ENCODE peak calls at places on chromosomes 13 and 19, in seven cellular contexts. A, Q, M, H, F, P and I are unnamed samples. For H3K4me1, the result is how much of the 10 kb centered on the place peaks cover.

GRCh38 chr19:12667903-12668302 is 1.3 kb downstream of the WDR83 start:
- DNase-seq in M (no peak), F (no peak), Q (no peak), P (no peak), H (no peak), A (no peak), I (no peak)

GRCh38 chr13:47858042-47858677 is 142.9 kb downstream of the SUCLA2 start:
- DNase-seq in A (no peak), F (no peak), M (no peak), Q (no peak), P (no peak), H (no peak), I (no peak)

GRCh38 chr13:73215807-73216206 is 157.0 kb downstream of the KLF5 start:
- DNase-seq in M (no peak), F (no peak), P (peak), Q (no peak), A (no peak), H (peak), I (no peak)

GRCh38 chr13:57557979-57558529 is 73.5 kb upstream of the PCDH17 start:
- DNase-seq in M (no peak), Q (peak), F (no peak), H (peak), A (no peak), P (no peak), I (no peak)

GRCh38 chr13:97914537-97914936 is 38.9 kb upstream of the IPO5 start:
- DNase-seq in Q (no peak), A (no peak), H (peak), P (no peak), F (no peak), M (no peak), I (no peak)

GRCh38 chr13:42239644-42240043 is 32.3 kb upstream of the AKAP11 start:
- DNase-seq in Q (no peak), P (no peak), H (peak), A (no peak), F (no peak), M (no peak), I (no peak)

GRCh38 chr13:113836917-113837553 is 26.8 kb downstream of the GAS6 start:
- DNase-seq in A (no peak), P (peak), Q (peak), M (peak), H (peak), F (peak), I (no peak)

GRCh38 chr13:79427265-79427664 is 21.2 kb upstream of the RBM26 start:
- DNase-seq in F (no peak), H (no peak), M (no peak), A (no peak), Q (no peak), P (no peak), I (no peak)

GRCh38 chr13:73336789-73337188 is 278.0 kb downstream of the KLF5 start:
- DNase-seq in M (no peak), H (peak), F (no peak), A (no peak), Q (no peak), P (no peak), I (no peak)

GRCh38 chr13:43676320-43676719 is 110.5 kb downstream of the ENOX1 start:
- DNase-seq in F (no peak), H (no peak), A (no peak), Q (no peak), P (no peak), M (no peak), I (no peak)

GRCh38 chr19:383922-384800 is 24.8 kb downstream of the C2CD4C start:
- DNase-seq in F (peak), A (peak), Q (peak), M (no peak), P (no peak), H (no peak), I (peak)

GRCh38 chr19:3979674-3980352 is 5.5 kb downstream of the EEF2 start:
- DNase-seq in H (no peak), M (peak), A (no peak), F (no peak), P (no peak), Q (no peak), I (no peak)

GRCh38 chr13:71677114-71677513 is 189.9 kb downstream of the DACH1 start:
- DNase-seq in M (no peak), P (no peak), Q (no peak), F (no peak), A (no peak), H (no peak), I (no peak)

GRCh38 chr13:108031859-108032258 is 183.5 kb downstream of the LIG4 start:
- DNase-seq in A (no peak), F (no peak), H (no peak), M (no peak), P (no peak), Q (no peak), I (no peak)

GRCh38 chr19:4870025-4870700 is 2.7 kb upstream of the PLIN3 start:
- DNase-seq in P (peak), A (no peak), H (peak), F (peak), M (peak), Q (no peak), I (peak)

GRCh38 chr19:33216198-33216830 is 9.3 kb downstream of the SLC7A10 start:
- DNase-seq in P (no peak), H (no peak), F (no peak), M (no peak), Q (no peak), A (no peak), I (no peak)

GRCh38 chr13:114132419-114133121 is at the start of gene RASA3:
- DNase-seq in P (peak), Q (peak), M (peak), A (peak), H (peak), F (peak), I (peak)

GRCh38 chr19:55546822-55547614 is 1.7 kb upstream of the SBK3 start:
- DNase-seq in Q (no peak), M (peak), P (peak), F (peak), H (peak), A (no peak), I (peak)

GRCh38 chr19:14318873-14319272 is 62.4 kb upstream of the ADGRE5 start:
- DNase-seq in A (no peak), F (no peak), M (no peak), P (peak), H (no peak), Q (peak), I (no peak)

GRCh38 chr19:47272448-47273312 is 2.0 kb upstream of the INAFM1 start:
- DNase-seq in Q (no peak), M (no peak), A (peak), P (peak), H (peak), F (no peak), I (peak)

GRCh38 chr13:68439821-68440220 is 1209.7 kb upstream of the PCDH9 start:
- DNase-seq in P (no peak), M (no peak), F (no peak), H (peak), A (no peak), Q (no peak), I (no peak)

GRCh38 chr19:1364070-1364719 is 19.5 kb upstream of the NDUFS7 start:
- DNase-seq in Q (no peak), A (no peak), P (no peak), F (no peak), M (no peak), H (no peak), I (no peak)

GRCh38 chr13:95603887-95604533 is 40.5 kb downstream of the DZIP1 start:
- DNase-seq in F (peak), H (peak), Q (no peak), M (peak), P (peak), A (no peak), I (peak)

GRCh38 chr19:40596608-40597328 is 4.4 kb upstream of the LTBP4 start:
- DNase-seq in F (peak), Q (peak), M (peak), A (no peak), P (peak), H (peak), I (peak)

GRCh38 chr13:30868806-30869470 is 37.1 kb upstream of the MEDAG start:
- DNase-seq in A (no peak), P (no peak), Q (no peak), M (no peak), H (peak), F (no peak), I (no peak)

GRCh38 chr19:21314676-21315075 is 14.5 kb downstream of the ZNF708 start:
- DNase-seq in H (peak), F (no peak), A (no peak), M (no peak), Q (peak), P (no peak), I (no peak)

GRCh38 chr13:43965446-43965845 is 85.7 kb downstream of the LACC1 start:
- DNase-seq in Q (no peak), P (no peak), F (no peak), H (no peak), A (no peak), M (no peak), I (no peak)

GRCh38 chr13:42270857-42271215 is 1.1 kb upstream of the AKAP11 start:
- DNase-seq in H (no peak), F (no peak), M (no peak), Q (no peak), A (no peak), P (no peak), I (no peak)

GRCh38 chr13:97932006-97932405 is 21.5 kb upstream of the IPO5 start:
- DNase-seq in Q (no peak), A (no peak), M (no peak), F (no peak), H (no peak), P (no peak), I (no peak)

GRCh38 chr19:34269081-34269480 is 14.7 kb downstream of the GARRE1 start:
- DNase-seq in Q (no peak), H (no peak), F (peak), M (no peak), P (no peak), A (no peak), I (no peak)
- H3K4me1 ChIP-seq in Q (under half), H (under half), F (under half), M (under half), P (under half), A (under half), I (under half)

GRCh38 chr13:46578590-46578975 is 25.6 kb downstream of the LRCH1 start:
- DNase-seq in F (no peak), P (no peak), H (no peak), M (no peak), A (no peak), Q (no peak), I (no peak)

GRCh38 chr13:46575321-46575721 is 22.4 kb downstream of the LRCH1 start:
- DNase-seq in H (peak), A (no peak), Q (no peak), F (no peak), M (no peak), P (no peak), I (no peak)

GRCh38 chr13:46577656-46578589 is 25.0 kb downstream of the LRCH1 start:
- DNase-seq in M (no peak), F (no peak), P (no peak), A (no peak), Q (no peak), H (peak), I (no peak)

GRCh38 chr13:46572758-46573384 is 19.9 kb downstream of the LRCH1 start:
- DNase-seq in Q (no peak), M (no peak), H (no peak), A (no peak), F (no peak), P (no peak), I (no peak)

GRCh38 chr13:46575843-46576242 is 22.9 kb downstream of the LRCH1 start:
- DNase-seq in F (no peak), A (no peak), M (no peak), Q (peak), H (peak), P (no peak), I (no peak)
- H3K4me3 ChIP-seq in F (no peak), A (no peak), M (no peak), Q (no peak), H (no peak), P (no peak), I (no peak)

GRCh38 chr19:51546650-51547396 is 15.4 kb upstream of the SIGLEC6 start:
- DNase-seq in P (no peak), M (no peak), Q (no peak), F (no peak), A (no peak), H (peak), I (no peak)
- H3K4me1 ChIP-seq in P (under half), M (under half), Q (under half), F (under half), A (under half), H (under half), I (under half)

GRCh38 chr19:54420068-54420382 is 4.8 kb downstream of the TTYH1 start:
- DNase-seq in H (no peak), A (no peak), M (no peak), Q (no peak), P (no peak), F (no peak), I (no peak)
- H3K4me3 ChIP-seq in H (no peak), A (no peak), M (no peak), Q (no peak), P (no peak), F (no peak), I (no peak)

DNA sequence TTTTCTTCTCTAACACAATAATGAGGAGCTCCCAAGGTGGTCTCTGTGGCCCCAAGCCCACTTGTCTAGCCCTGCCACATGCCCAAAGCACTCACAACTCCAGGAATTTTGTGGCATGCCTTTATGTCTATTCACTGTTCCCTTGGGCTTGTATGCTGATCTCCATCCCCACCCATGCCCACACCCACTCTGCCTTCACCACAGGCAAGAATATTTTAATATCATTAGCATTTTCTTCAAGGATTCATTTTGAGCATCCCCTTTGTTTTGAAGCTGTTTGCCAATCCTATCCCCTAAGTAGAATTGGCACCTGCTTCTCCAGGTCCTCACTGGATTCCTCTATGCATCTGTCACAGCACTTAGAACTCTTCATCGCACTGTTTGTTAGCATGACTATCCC is 401.8 kb downstream of the COG6 start:
- DNase-seq in Q (no peak), A (no peak), H (no peak), F (no peak), M (no peak), P (no peak), I (no peak)
- H3K4me1 ChIP-seq in Q (under half), A (under half), H (under half), F (under half), M (under half), P (under half), I (under half)

DNA sequence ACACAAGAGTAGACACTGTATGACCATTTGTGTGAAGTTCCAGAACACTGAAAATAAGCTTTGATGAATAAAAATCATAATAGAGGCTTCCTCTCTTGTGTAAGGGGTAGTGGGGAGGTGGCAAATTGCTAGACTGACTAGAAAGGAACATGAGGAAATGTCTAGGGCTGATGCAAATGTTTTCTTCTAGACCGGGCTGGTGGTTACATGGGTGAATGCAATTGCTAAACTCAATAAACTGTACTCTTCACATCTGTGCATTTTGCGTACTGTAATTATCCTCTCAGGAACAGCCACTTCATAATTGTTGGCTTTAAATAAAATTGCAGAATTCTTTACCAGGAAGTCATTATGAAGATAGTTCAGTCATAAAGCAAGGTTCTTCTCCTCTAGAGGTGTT is 5.2 kb upstream of the KBTBD7 start:
- DNase-seq in Q (no peak), H (no peak), M (no peak), A (peak), P (no peak), F (no peak), I (no peak)
- H3K4me3 ChIP-seq in Q (no peak), H (no peak), M (no peak), A (no peak), P (no peak), F (no peak), I (no peak)

DNA sequence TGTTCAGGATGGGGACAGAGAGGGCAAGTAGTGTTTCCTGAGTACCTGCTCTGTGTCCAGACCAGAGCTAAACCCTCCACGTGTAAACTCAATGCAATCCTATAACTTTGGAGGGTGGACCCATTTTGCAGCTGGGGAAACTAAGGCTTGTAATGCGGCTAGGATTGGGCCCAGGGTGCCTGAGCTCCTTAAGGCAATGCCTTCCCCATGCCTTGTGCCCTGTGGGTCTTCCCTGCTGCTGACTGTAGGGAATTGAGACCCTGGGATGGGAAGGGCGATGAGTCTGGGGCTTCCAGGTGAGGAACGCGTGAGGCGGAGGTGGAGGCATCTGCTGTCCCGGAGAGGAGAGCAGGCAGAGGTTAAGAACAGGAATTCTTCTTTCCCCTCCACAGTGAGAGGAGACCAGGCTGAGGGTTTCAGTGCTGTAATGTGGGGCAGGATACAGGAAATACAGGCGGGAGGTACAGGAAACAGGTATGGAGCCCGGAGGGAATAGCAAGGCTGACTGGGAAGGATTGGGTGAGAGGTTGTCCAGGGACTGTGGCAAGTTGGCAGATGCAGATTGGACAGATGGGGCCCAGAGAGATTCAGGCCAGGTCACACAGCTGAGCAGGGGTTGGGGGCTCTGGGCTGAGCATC is 19.2 kb downstream of the SLC27A1 start:
- DNase-seq in H (no peak), Q (no peak), A (no peak), P (no peak), M (no peak), F (no peak), I (no peak)
- H3K4me1 ChIP-seq in H (under half), Q (under half), A (under half), P (under half), M (under half), F (under half), I (under half)

GRCh38 chr13:32125746-32126145 is 94.2 kb downstream of the FRY start:
- DNase-seq in H (peak), M (no peak), Q (no peak), A (no peak), F (no peak), P (no peak), I (no peak)
- H3K4me3 ChIP-seq in H (no peak), M (no peak), Q (no peak), A (no peak), F (no peak), P (no peak), I (no peak)